ENCODE peak calls at places on chromosomes 4 and X, in eight cellular contexts. Q is activated CD4-positive, alpha-beta T cell treated with anti-CD3 and anti-CD28 coated beads, Interleukin-2, amount 10 ng/mL, durations not matched to agents 7 days and 5 days; C is colonic mucosa; J is kidney glomerular epithelial cell; I is GM23248; T is H4; Z is NCI-H69; M is right lobe of liver. L is an unnamed sample.

GRCh38 chrX:126994011-126994410 is 174.5 kb downstream of the PRR32 start:
- DNase-seq in Q (no peak), Z (no peak), J (no peak), I (no peak), T (no peak), M (no peak), C (no peak), L (no peak)

GRCh38 chr4:172018358-172018757 is 205.2 kb downstream of the GALNTL6 start:
- DNase-seq in J (no peak), T (no peak), C (no peak), Z (peak; percentile 26), Q (no peak), I (no peak), M (no peak), L (no peak)

GRCh38 chr4:174697164-174697563 is 131.9 kb downstream of the GLRA3 start:
- DNase-seq in J (no peak), C (no peak), M (no peak), Q (no peak), I (peak; percentile 74), T (no peak), Z (no peak), L (no peak)

GRCh38 chrX:19846995-19847790 is 40.2 kb downstream of the SH3KBP1 start:
- DNase-seq in M (no peak), Q (no peak), T (peak; percentile 63), J (peak; percentile 64), C (no peak), I (peak; percentile 87), Z (no peak), L (peak; percentile 56)

GRCh38 chr4:150235317-150235716 is 157.1 kb downstream of the DCLK2 start:
- DNase-seq in T (no peak), J (no peak), Z (no peak), Q (no peak), M (no peak), C (no peak), I (no peak), L (no peak)

GRCh38 chr4:88763075-88763474 is 65.4 kb upstream of the NAP1L5 start:
- DNase-seq in Z (no peak), Q (no peak), I (no peak), T (no peak), M (no peak), C (no peak), J (no peak), L (no peak)

GRCh38 chr4:142811034-142811433 is 35.1 kb downstream of the INPP4B start:
- DNase-seq in T (no peak), Z (no peak), J (no peak), Q (no peak), I (no peak), C (no peak), M (no peak), L (no peak)

GRCh38 chrX:12843668-12844279 is 23.1 kb upstream of the TLR7 start:
- DNase-seq in Q (peak; percentile 6), J (no peak), M (no peak), T (no peak), Z (no peak), I (no peak), C (no peak), L (no peak)

GRCh38 chrX:113929004-113929403 is 654.9 kb upstream of the HTR2C start:
- DNase-seq in C (peak; percentile 29), T (peak; percentile 69), J (no peak), M (no peak), Z (peak; percentile 32), Q (no peak), I (peak; percentile 32), L (peak; percentile 7)

GRCh38 chr4:152609460-152609859 is 70.3 kb downstream of the TMEM154 start:
- DNase-seq in Z (no peak), J (no peak), T (no peak), C (no peak), I (no peak), M (no peak), Q (no peak), L (no peak)

GRCh38 chr4:54683616-54684346 is 26.0 kb downstream of the KIT start:
- DNase-seq in M (no peak), J (no peak), I (peak; percentile 61), T (peak; percentile 35), Q (peak; percentile 67), Z (peak; percentile 11), C (no peak), L (no peak)

L was measured in kidney epithelial cell.